ENCODE peak calls at places on chromosomes 12 and 14, in seven cellular contexts. W is neural progenitor cell; R is transverse colon; L is cardiac muscle cell; E is brain microvascular endothelial cell; Q is CD8-positive, alpha-beta memory T cell; K is upper lobe of right lung. D is an unnamed sample. For H3K36me3, the result is how much of the 10 kb centered on the place peaks cover.

GRCh38 chr12:26872623-26873022 is 39.6 kb upstream of the ITPR2 start:
- DNase-seq in L (no peak), R (no peak), E (no peak), Q (no peak), K (no peak), W (no peak), D (no peak)

GRCh38 chr12:122184522-122184921 is 1.6 kb downstream of the LRRC43 start:
- DNase-seq in E (no peak), L (no peak), Q (no peak), W (no peak), R (no peak), K (no peak), D (no peak)

GRCh38 chr14:64194404-64194803 is 99.8 kb downstream of the ESR2 start:
- DNase-seq in K (no peak), W (no peak), L (no peak), R (no peak), Q (no peak), E (no peak), D (no peak)

GRCh38 chr12:119115296-119115905 is 63.3 kb upstream of the HSPB8 start:
- DNase-seq in K (no peak), L (peak), R (peak), E (peak), W (peak), Q (no peak), D (peak)

GRCh38 chr14:65850429-65851145 is 438.1 kb downstream of the FUT8 start:
- DNase-seq in L (no peak), R (peak), E (no peak), W (no peak), K (no peak), Q (peak), D (no peak)

GRCh38 chr14:34044373-34044637 is 93.4 kb upstream of the EGLN3 start:
- DNase-seq in R (no peak), W (no peak), E (no peak), K (no peak), L (no peak), Q (no peak), D (no peak)

GRCh38 chr12:1716215-1716862 is 25.5 kb downstream of the ADIPOR2 start:
- DNase-seq in L (no peak), R (no peak), Q (no peak), W (no peak), E (no peak), K (no peak), D (no peak)

GRCh38 chr12:54032627-54033100 is at the start of gene HOXC5:
- DNase-seq in L (peak), E (peak), Q (peak), R (peak), K (peak), W (peak), D (peak)

GRCh38 chr12:27161458-27162228 is 79.3 kb upstream of the C12orf71 start:
- DNase-seq in K (no peak), L (no peak), W (no peak), E (no peak), R (no peak), Q (no peak), D (no peak)

GRCh38 chr12:52582971-52583456 is 9.4 kb upstream of the KRT74 start:
- DNase-seq in W (peak), E (peak), L (peak), R (peak), K (peak), Q (peak), D (peak)

GRCh38 chr12:131142891-131143637 is 189.4 kb downstream of the ADGRD1 start:
- DNase-seq in E (no peak), K (no peak), L (no peak), W (no peak), R (no peak), Q (no peak), D (no peak)

GRCh38 chr12:6303046-6303445 is 7.4 kb upstream of the PLEKHG6 start:
- DNase-seq in R (no peak), Q (no peak), W (no peak), L (no peak), E (no peak), K (no peak), D (no peak)

GRCh38 chr12:94650143-94651056 is at the start of gene TMCC3:
- DNase-seq in K (peak), E (no peak), Q (peak), L (peak), R (peak), W (peak), D (no peak)

GRCh38 chr14:99125616-99126431 is 146.2 kb downstream of the BCL11B start:
- DNase-seq in W (no peak), E (no peak), K (no peak), Q (no peak), L (no peak), R (no peak), D (no peak)

GRCh38 chr12:102957339-102958050 is at the start of gene ASCL1:
- DNase-seq in L (peak), W (peak), K (no peak), R (no peak), Q (no peak), E (no peak), D (no peak)

GRCh38 chr14:30550335-30550734 is 8.6 kb upstream of the G2E3 start:
- DNase-seq in E (no peak), R (no peak), L (peak), Q (no peak), W (no peak), K (no peak), D (no peak)

GRCh38 chr14:54877703-54878021 is 25.0 kb downstream of the GCH1 start:
- DNase-seq in L (no peak), R (no peak), W (peak), Q (no peak), K (no peak), E (no peak), D (no peak)

GRCh38 chr12:77837876-77838291 is 7.2 kb downstream of the NAV3 start:
- DNase-seq in K (no peak), Q (no peak), W (no peak), L (peak), E (no peak), R (no peak), D (no peak)

GRCh38 chr14:81441626-81442134 is 41.6 kb upstream of the STON2 start:
- DNase-seq in K (no peak), R (no peak), L (no peak), W (no peak), E (no peak), Q (no peak), D (no peak)

GRCh38 chr12:50326636-50327284 is 43.4 kb upstream of the LIMA1 start:
- DNase-seq in Q (no peak), L (peak), K (peak), R (peak), E (peak), W (no peak), D (no peak)

GRCh38 chr14:21236948-21237797 is 32.1 kb downstream of the HNRNPC start:
- DNase-seq in Q (no peak), K (no peak), W (no peak), R (no peak), E (no peak), L (no peak), D (no peak)

GRCh38 chr14:21229821-21230220 is 39.4 kb downstream of the HNRNPC start:
- DNase-seq in L (no peak), Q (no peak), R (no peak), K (no peak), E (no peak), W (no peak), D (no peak)

GRCh38 chr14:21231020-21231652 is 38.1 kb downstream of the HNRNPC start:
- DNase-seq in W (no peak), Q (no peak), R (no peak), L (no peak), K (no peak), E (no peak), D (no peak)

GRCh38 chr14:21233457-21234076 is 35.7 kb downstream of the HNRNPC start:
- DNase-seq in W (peak), R (no peak), L (peak), Q (no peak), K (no peak), E (no peak), D (no peak)

DNA sequence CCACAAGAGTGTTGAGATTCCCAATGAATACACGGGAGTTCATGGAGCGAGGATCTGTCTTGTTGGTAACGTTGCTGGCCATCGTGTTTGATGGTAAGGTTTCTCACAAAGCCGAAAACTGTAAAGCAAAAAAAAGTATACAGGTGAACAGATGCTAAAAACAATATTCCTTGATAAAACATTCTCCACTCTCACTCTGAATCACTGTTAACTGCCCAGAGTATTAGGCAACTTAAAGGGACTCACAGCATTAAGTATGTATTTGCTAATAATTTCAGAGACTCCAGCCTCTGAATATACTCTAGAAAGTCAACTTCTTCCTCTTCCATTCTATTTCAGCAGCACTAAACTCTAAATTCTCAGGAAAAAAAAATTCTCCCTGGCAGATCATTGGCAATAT is 35.1 kb downstream of the HNRNPC start:
- DNase-seq in R (no peak), K (no peak), E (no peak), W (no peak), Q (no peak), L (peak), D (no peak)
- H3K36me3 ChIP-seq in R (under half), K (half or more), E (half or more), W (half or more), Q (half or more), L (under half), D (under half)

DNA sequence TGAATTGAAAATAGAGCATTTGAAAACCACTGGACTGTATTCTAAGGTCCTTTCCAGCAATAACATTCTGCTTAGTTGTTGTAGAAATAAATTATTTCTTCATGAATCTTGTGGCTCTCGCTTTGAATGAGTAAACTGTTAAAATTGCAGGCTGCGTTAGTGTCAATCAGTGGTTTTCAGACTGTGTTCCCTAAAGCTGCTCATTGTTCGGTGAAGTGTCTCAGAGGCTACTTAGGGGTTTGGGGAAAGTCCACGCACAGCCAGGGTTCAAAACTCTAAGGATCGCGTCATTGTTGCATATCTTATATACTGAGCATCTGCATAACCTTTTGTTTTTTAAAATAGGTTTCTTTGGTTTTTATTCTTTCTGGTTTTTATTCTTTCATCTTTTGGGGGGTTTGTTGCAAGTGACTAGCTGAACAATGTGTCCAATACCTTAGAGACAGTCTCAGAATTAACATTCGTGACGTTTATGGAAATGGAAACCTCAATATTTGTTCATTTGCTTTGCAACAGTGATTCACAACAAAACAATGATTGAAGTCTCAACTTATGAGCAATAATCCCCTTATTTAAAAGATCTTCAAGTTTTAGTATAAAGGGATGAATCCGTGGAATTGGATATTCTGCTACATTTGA is 108.1 kb downstream of the TTLL5 start:
- DNase-seq in R (no peak), Q (no peak), L (no peak), W (no peak), E (no peak), K (no peak), D (no peak)
- H3K36me3 ChIP-seq in R (under half), Q (under half), L (under half), W (under half), E (under half), K (under half), D (under half)

GRCh38 chr12:114361545-114361944 is 44.4 kb downstream of the TBX5 start:
- DNase-seq in W (no peak), K (no peak), Q (no peak), E (no peak), L (no peak), R (no peak), D (no peak)
- H3K36me3 ChIP-seq in W (under half), K (under half), Q (under half), E (under half), L (half or more), R (under half), D (under half)

GRCh38 chr12:39972119-39972518 is 133.8 kb downstream of the SLC2A13 start:
- DNase-seq in L (peak), K (no peak), E (no peak), Q (no peak), W (no peak), R (no peak), D (no peak)

GRCh38 chr12:39971348-39971747 is 134.5 kb downstream of the SLC2A13 start:
- DNase-seq in L (no peak), R (no peak), K (no peak), Q (no peak), W (no peak), E (no peak), D (no peak)

DNA sequence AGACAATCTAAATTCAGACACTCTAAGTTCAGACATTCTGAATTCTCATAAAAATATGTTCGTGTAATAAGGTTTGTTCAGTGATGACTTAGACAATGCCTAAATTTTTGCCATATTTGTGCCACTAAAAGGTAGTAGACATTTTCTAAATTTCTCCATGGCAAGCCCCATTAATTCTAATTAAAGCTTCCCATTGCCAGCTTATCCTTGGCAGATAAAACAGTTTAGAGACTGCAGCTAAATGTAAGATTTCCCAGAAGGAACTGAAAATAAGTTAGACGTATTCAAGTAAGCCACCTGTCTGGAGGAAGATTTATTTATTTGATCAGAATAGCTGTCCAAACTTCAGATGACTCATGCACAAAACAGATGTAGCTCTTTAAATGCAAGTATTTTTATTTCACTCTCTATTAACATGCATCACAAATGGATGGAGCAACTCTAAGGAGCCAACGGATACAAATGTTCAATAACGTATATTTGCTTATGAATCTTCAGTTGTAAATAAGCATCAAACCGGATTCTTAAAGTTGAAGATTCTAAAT is 130.4 kb downstream of the SLC2A13 start:
- DNase-seq in K (no peak), E (no peak), W (no peak), R (no peak), L (no peak), Q (no peak), D (no peak)
- H3K36me3 ChIP-seq in K (under half), E (under half), W (under half), R (under half), L (under half), Q (under half), D (under half)